ENCODE peak calls at places on chromosomes 6 and 20, in four cellular contexts. J is ovary, D is body of pancreas, Q is heart left ventricle. Y is an unnamed sample.
A peak's percentile ranks its signal among the peaks of the same experiment; 100 is the strongest.

GRCh38 chr20:25042531-25043498 is 15.1 kb downstream of the ACSS1 start:
- DNase-seq in J (no peak), D (peak; percentile 53), Q (peak; percentile 88), Y (peak; percentile 62)

GRCh38 chr6:43739642-43740091 is 30.3 kb upstream of the VEGFA start:
- DNase-seq in J (no peak), D (no peak), Q (no peak), Y (no peak)

GRCh38 chr6:154229796-154230195 is 126.8 kb downstream of the IPCEF1 start:
- DNase-seq in J (no peak), D (no peak), Q (no peak), Y (no peak)

GRCh38 chr6:108117427-108118358 is 43.2 kb upstream of the OSTM1 start:
- DNase-seq in J (no peak), D (peak; percentile 35), Q (peak; percentile 34), Y (no peak)

GRCh38 chr6:154757352-154758095 is 24.3 kb downstream of the SCAF8 start:
- DNase-seq in J (no peak), D (no peak), Q (no peak), Y (no peak)

GRCh38 chr6:47157653-47158219 is 115.6 kb upstream of the ADGRF1 start:
- DNase-seq in J (no peak), D (no peak), Q (no peak), Y (no peak)

GRCh38 chr20:38343798-38344701 is 2.2 kb upstream of the LBP start:
- DNase-seq in J (no peak), D (no peak), Q (no peak), Y (no peak)

GRCh38 chr6:56073315-56073714 is 174.1 kb downstream of the COL21A1 start:
- DNase-seq in J (no peak), D (no peak), Q (no peak), Y (no peak)

GRCh38 chr20:51365670-51366069 is 176.8 kb downstream of the NFATC2 start:
- DNase-seq in J (no peak), D (no peak), Q (peak; percentile 53), Y (no peak)

GRCh38 chr6:43803783-43804549 is 34.0 kb downstream of the VEGFA start:
- DNase-seq in J (no peak), D (peak; percentile 82), Q (no peak), Y (no peak)

GRCh38 chr6:54879188-54879985 is 32.8 kb downstream of the FAM83B start:
- DNase-seq in J (no peak), D (no peak), Q (no peak), Y (no peak)

GRCh38 chr6:119078449-119079287 is at the start of gene FAM184A:
- DNase-seq in J (peak; percentile 81), D (peak; percentile 74), Q (peak; percentile 50), Y (no peak)

GRCh38 chr6:2939315-2940009 is 31.9 kb downstream of the SERPINB6 start:
- DNase-seq in J (no peak), D (no peak), Q (peak; percentile 76), Y (no peak)

GRCh38 chr20:43744121-43744520 is 17.3 kb upstream of the GTSF1L start:
- DNase-seq in J (no peak), D (no peak), Q (no peak), Y (no peak)

GRCh38 chr20:10280016-10280908 is 61.6 kb downstream of the SNAP25 start:
- DNase-seq in J (no peak), D (no peak), Q (no peak), Y (no peak)

GRCh38 chr6:28134015-28134414 is 7.7 kb upstream of the ZKSCAN8 start:
- DNase-seq in J (no peak), D (no peak), Q (no peak), Y (no peak)

GRCh38 chr6:113873043-113873667 is 16.0 kb downstream of the MARCKS start:
- DNase-seq in J (no peak), D (peak; percentile 70), Q (peak; percentile 37), Y (peak; percentile 15)

GRCh38 chr6:129894904-129895303 is 33.8 kb upstream of the TMEM244 start:
- DNase-seq in J (no peak), D (no peak), Q (no peak), Y (no peak)

GRCh38 chr6:11362481-11363018 is 130.1 kb upstream of the NEDD9 start:
- DNase-seq in J (no peak), D (no peak), Q (no peak), Y (no peak)

GRCh38 chr6:117521785-117522502 is 39.5 kb downstream of the DCBLD1 start:
- DNase-seq in J (no peak), D (no peak), Q (no peak), Y (no peak)

GRCh38 chr6:101544286-101544685 is 150.8 kb downstream of the GRIK2 start:
- DNase-seq in J (no peak), D (no peak), Q (no peak), Y (no peak)

GRCh38 chr20:45012682-45013302 is 46.5 kb downstream of the STK4 start:
- DNase-seq in J (no peak), D (no peak), Q (no peak), Y (no peak)

GRCh38 chr6:11380969-11381744 is 148.7 kb upstream of the NEDD9 start:
- DNase-seq in J (no peak), D (no peak), Q (no peak), Y (no peak)

GRCh38 chr6:2016040-2016439 is 229.4 kb downstream of the GMDS start:
- DNase-seq in J (no peak), D (no peak), Q (no peak), Y (no peak)

GRCh38 chr6:73086726-73087125 is 138.6 kb downstream of the KHDC1L start:
- DNase-seq in J (no peak), D (no peak), Q (no peak), Y (no peak)

GRCh38 chr6:99348823-99349619 is 453 bp downstream of the FAXC start:
- DNase-seq in J (no peak), D (peak; percentile 18), Q (no peak), Y (no peak)

GRCh38 chr20:49715466-49715865 is 1.8 kb upstream of the B4GALT5 start:
- DNase-seq in J (no peak), D (no peak), Q (no peak), Y (no peak)

GRCh38 chr20:11108102-11108842 is 434.5 kb upstream of the JAG1 start:
- DNase-seq in J (no peak), D (no peak), Q (peak; percentile 61), Y (no peak)

GRCh38 chr20:60528141-60528540 is 569.9 kb downstream of the CDH26 start:
- DNase-seq in J (no peak), D (no peak), Q (no peak), Y (no peak)

GRCh38 chr6:130029163-130029562 is 10.8 kb downstream of the L3MBTL3 start:
- DNase-seq in J (no peak), D (no peak), Q (no peak), Y (no peak)

GRCh38 chr6:109284675-109285074 is 97.6 kb downstream of the CD164 start:
- DNase-seq in J (no peak), D (no peak), Q (no peak), Y (no peak)

GRCh38 chr6:41937881-41938574 is 3.6 kb downstream of the CCND3 start:
- DNase-seq in J (no peak), D (no peak), Q (peak; percentile 67), Y (no peak)

GRCh38 chr20:57040924-57041323 is 225.5 kb downstream of the BMP7 start:
- DNase-seq in J (no peak), D (no peak), Q (no peak), Y (no peak)

GRCh38 chr6:31356946-31357466 is at the start of gene HLA-B:
- DNase-seq in J (peak; percentile 85), D (peak; percentile 83), Q (peak; percentile 90), Y (peak; percentile 56)
- TF ChIP-seq POLR2A in J (peak; percentile 88), D (peak; percentile 96), Q (no peak), Y (no peak)

GRCh38 chr6:22748681-22749080 is 179.3 kb downstream of the HDGFL1 start:
- DNase-seq in J (no peak), D (no peak), Q (no peak), Y (no peak)
- H3K9me3 ChIP-seq in J (no peaks in the 10 kb centered on the region), D (no peaks in the 10 kb centered on the region), Q (no peaks in the 10 kb centered on the region), Y (no peaks in the 10 kb centered on the region)

GRCh38 chr6:138787138-138787537 is 8.7 kb upstream of the ECT2L start:
- DNase-seq in J (no peak), D (no peak), Q (no peak), Y (no peak)

GRCh38 chr6:138782243-138782642 is 8.7 kb downstream of the CCDC28A start:
- DNase-seq in J (no peak), D (no peak), Q (no peak), Y (no peak)

GRCh38 chr6:138785092-138785491 is 10.8 kb upstream of the ECT2L start:
- DNase-seq in J (no peak), D (no peak), Q (no peak), Y (no peak)

DNA sequence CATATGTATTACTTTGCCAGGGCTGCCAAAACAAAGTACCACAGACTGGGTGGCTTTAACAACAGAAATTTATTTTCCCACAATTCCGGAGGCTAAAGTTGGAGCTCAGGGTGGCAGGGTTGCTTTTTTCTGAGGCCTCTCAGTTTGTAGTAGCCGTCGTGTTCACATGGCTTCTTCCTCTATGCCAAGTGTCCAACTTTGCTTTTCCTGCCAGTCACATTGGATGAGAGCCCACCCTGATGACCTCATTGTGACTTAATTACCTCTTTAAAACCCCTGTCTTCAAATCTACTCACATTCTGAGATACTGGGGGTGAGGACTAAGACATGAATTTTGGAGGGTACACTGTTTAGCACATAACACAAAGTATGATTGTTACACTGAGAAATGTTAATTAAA is 9.9 kb upstream of the ECT2L start:
- DNase-seq in J (no peak), D (no peak), Q (peak; percentile 45), Y (no peak)
- H3K27ac ChIP-seq in J (no peak overlapping the region), D (no peak overlapping the region), Q (peak overlapping the region; percentile 58), Y (no peak overlapping the region)

DNA sequence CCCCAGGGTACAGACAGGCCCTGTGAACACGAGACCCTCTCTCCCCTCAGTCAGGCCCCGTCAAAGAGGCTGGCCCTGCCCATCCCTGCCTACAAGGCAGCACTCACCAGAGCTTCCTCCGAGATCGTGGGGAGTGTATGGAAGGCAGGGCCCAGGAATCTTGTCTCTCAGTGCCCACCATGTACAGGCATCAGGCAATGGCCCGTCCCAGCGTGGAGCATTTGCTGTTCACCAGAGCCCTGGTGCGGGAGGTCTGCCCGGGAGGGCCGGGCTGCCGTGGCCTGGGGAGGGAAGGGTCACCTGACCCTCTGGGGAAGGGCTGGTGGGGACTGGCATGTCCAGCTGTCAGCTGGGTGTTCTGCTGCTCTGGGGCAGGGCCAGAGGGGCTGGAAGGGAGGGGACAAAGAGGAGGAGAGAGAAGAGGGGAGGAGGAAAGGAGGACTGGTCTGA is at the start of gene IP6K3:
- DNase-seq in J (no peak), D (no peak), Q (peak; percentile 92), Y (no peak)
- TF ChIP-seq POLR2A in J (no peak), D (no peak), Q (no peak), Y (no peak)

GRCh38 chr6:343960-344815 is 47.4 kb upstream of the IRF4 start:
- DNase-seq in J (no peak), D (no peak), Q (peak; percentile 54), Y (no peak)
- H3K9me3 ChIP-seq in J (no peaks in the 10 kb centered on the region), D (no peaks in the 10 kb centered on the region), Q (no peaks in the 10 kb centered on the region), Y (no peaks in the 10 kb centered on the region)